ENCODE peak calls at places on chromosomes 3 and 15, in eight cellular contexts. T, Q, D, O, R, A, F and Z are unnamed samples.

GRCh38 chr15:42118650-42119531 is 24.5 kb upstream of the PLA2G4D start:
- DNase-seq in T (no peak), Q (no peak), D (no peak), O (no peak), R (no peak), A (peak; percentile 42), F (no peak), Z (peak; percentile 61)

GRCh38 chr15:37756407-37756806 is 178.0 kb upstream of the TMCO5A start:
- DNase-seq in T (no peak), Q (no peak), D (no peak), O (no peak), R (no peak), A (no peak), F (no peak), Z (no peak)

GRCh38 chr3:14545251-14545635 is 5.1 kb upstream of the GRIP2 start:
- DNase-seq in T (no peak), Q (no peak), D (no peak), O (no peak), R (no peak), A (no peak), F (no peak), Z (no peak)

GRCh38 chr3:138888569-138888968 is 53.8 kb upstream of the PIK3CB start:
- DNase-seq in T (no peak), Q (no peak), D (no peak), O (no peak), R (no peak), A (no peak), F (no peak), Z (no peak)

GRCh38 chr3:185537369-185537970 is 14.9 kb downstream of the LIPH start:
- DNase-seq in T (peak; percentile 97), Q (peak; percentile 82), D (no peak), O (peak; percentile 92), R (peak; percentile 92), A (peak; percentile 98), F (peak; percentile 23), Z (no peak)

GRCh38 chr3:64008487-64008886 is 14.8 kb downstream of the PSMD6 start:
- DNase-seq in T (no peak), Q (no peak), D (no peak), O (no peak), R (no peak), A (no peak), F (no peak), Z (no peak)

GRCh38 chr3:188526057-188526456 is 372.1 kb downstream of the LPP start:
- DNase-seq in T (no peak), Q (no peak), D (peak; percentile 16), O (peak; percentile 24), R (no peak), A (peak; percentile 1), F (no peak), Z (no peak)

GRCh38 chr3:29141912-29142262 is 139.0 kb upstream of the RBMS3 start:
- DNase-seq in T (no peak), Q (no peak), D (no peak), O (no peak), R (no peak), A (no peak), F (no peak), Z (no peak)

GRCh38 chr3:24595801-24596200 is 101.2 kb upstream of the THRB start:
- DNase-seq in T (no peak), Q (no peak), D (no peak), O (peak; percentile 3), R (peak; percentile 36), A (no peak), F (no peak), Z (no peak)

GRCh38 chr3:16297991-16298885 is 33.2 kb downstream of the OXNAD1 start:
- DNase-seq in T (no peak), Q (no peak), D (no peak), O (no peak), R (no peak), A (no peak), F (no peak), Z (no peak)

GRCh38 chr15:84883433-84883832 is 1.0 kb upstream of the SLC28A1 start:
- DNase-seq in T (no peak), Q (no peak), D (no peak), O (no peak), R (peak; percentile 43), A (no peak), F (no peak), Z (no peak)

GRCh38 chr3:179853176-179853575 is 183.6 kb downstream of the PEX5L start:
- DNase-seq in T (no peak), Q (no peak), D (no peak), O (no peak), R (peak; percentile 89), A (peak; percentile 14), F (peak; percentile 21), Z (no peak)

GRCh38 chr3:20458994-20459736 is 273.2 kb upstream of the SGO1 start:
- DNase-seq in T (no peak), Q (no peak), D (no peak), O (no peak), R (no peak), A (no peak), F (no peak), Z (no peak)

GRCh38 chr3:45993421-45994027 is 2.1 kb downstream of the FYCO1 start:
- DNase-seq in T (no peak), Q (no peak), D (no peak), O (no peak), R (no peak), A (peak; percentile 27), F (no peak), Z (no peak)

GRCh38 chr15:91909574-91909973 is 56.1 kb downstream of the SLCO3A1 start:
- DNase-seq in T (no peak), Q (no peak), D (no peak), O (no peak), R (no peak), A (no peak), F (no peak), Z (no peak)

GRCh38 chr15:79076661-79077060 is 13.9 kb downstream of the RASGRF1 start:
- DNase-seq in T (no peak), Q (no peak), D (no peak), O (no peak), R (no peak), A (no peak), F (no peak), Z (no peak)

GRCh38 chr3:168116279-168116678 is 20.6 kb upstream of the GOLIM4 start:
- DNase-seq in T (no peak), Q (no peak), D (peak; percentile 21), O (peak; percentile 89), R (peak; percentile 93), A (no peak), F (peak; percentile 70), Z (no peak)

GRCh38 chr3:190404715-190405114 is 16.8 kb downstream of the CLDN16 start:
- DNase-seq in T (no peak), Q (no peak), D (no peak), O (no peak), R (no peak), A (no peak), F (no peak), Z (no peak)

GRCh38 chr15:27248251-27248650 is 277.3 kb downstream of the GABRG3 start:
- DNase-seq in T (no peak), Q (no peak), D (no peak), O (no peak), R (no peak), A (no peak), F (no peak), Z (no peak)

GRCh38 chr3:55488398-55489055 is 1.4 kb upstream of the WNT5A start:
- DNase-seq in T (peak; percentile 26), Q (peak; percentile 35), D (peak; percentile 83), O (peak; percentile 54), R (peak; percentile 75), A (no peak), F (peak; percentile 56), Z (peak; percentile 86)

GRCh38 chr3:171168086-171168485 is 141.6 kb upstream of the SLC2A2 start:
- DNase-seq in T (no peak), Q (peak; percentile 59), D (no peak), O (peak; percentile 83), R (peak; percentile 79), A (no peak), F (no peak), Z (peak; percentile 14)

GRCh38 chr3:31278532-31278931 is 254.2 kb upstream of the STT3B start:
- DNase-seq in T (no peak), Q (no peak), D (no peak), O (no peak), R (no peak), A (no peak), F (no peak), Z (no peak)

GRCh38 chr3:187101184-187102072 is 37.9 kb downstream of the RPL39L start:
- DNase-seq in T (no peak), Q (peak; percentile 8), D (peak; percentile 57), O (no peak), R (peak; percentile 84), A (peak; percentile 40), F (peak; percentile 89), Z (peak; percentile 42)

GRCh38 chr15:34755419-34755773 is 598 bp upstream of the GJD2 start:
- DNase-seq in T (no peak), Q (no peak), D (no peak), O (no peak), R (no peak), A (no peak), F (no peak), Z (no peak)
- H3K4me3 ChIP-seq in T (no peak overlapping the region), Q (peak overlapping the region; percentile 43), D (no peak overlapping the region), O (no peak overlapping the region), R (no peak overlapping the region), A (no peak overlapping the region), F (peak overlapping the region; percentile 22), Z (no peak overlapping the region)

GRCh38 chr3:132135628-132136333 is 101.0 kb upstream of the CPNE4 start:
- DNase-seq in T (no peak), Q (peak; percentile 69), D (no peak), O (peak; percentile 92), R (peak; percentile 99), A (no peak), F (no peak), Z (peak; percentile 8)

GRCh38 chr3:132134611-132135010 is 99.8 kb upstream of the CPNE4 start:
- DNase-seq in T (no peak), Q (no peak), D (no peak), O (peak; percentile 73), R (peak; percentile 94), A (no peak), F (no peak), Z (no peak)

GRCh38 chr3:132136334-132136716 is 101.5 kb upstream of the CPNE4 start:
- DNase-seq in T (no peak), Q (peak; percentile 3), D (no peak), O (no peak), R (no peak), A (no peak), F (no peak), Z (no peak)
- H3K4me3 ChIP-seq in T (no peak overlapping the region), Q (no peak overlapping the region), D (no peak overlapping the region), O (no peak overlapping the region), R (peak overlapping the region; percentile 45), A (no peak overlapping the region), F (no peak overlapping the region), Z (no peak overlapping the region)

DNA sequence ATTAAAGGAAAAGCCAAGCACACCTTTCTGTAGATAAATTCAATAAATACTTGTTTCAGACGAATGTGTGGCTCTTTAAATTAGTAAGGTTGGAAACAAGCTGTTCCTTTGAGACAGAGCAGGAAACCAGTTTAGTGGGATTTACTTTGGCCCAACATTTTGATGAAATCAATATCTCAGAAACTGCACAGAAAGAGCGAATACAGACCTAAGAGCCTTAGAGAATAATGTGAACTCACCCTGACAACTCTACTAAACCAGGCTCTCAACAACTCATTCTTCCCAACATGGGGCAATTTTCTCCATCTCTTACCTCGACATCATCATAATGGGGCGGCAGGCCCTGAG is 11.0 kb downstream of the RIOX2 start:
- DNase-seq in T (no peak), Q (no peak), D (no peak), O (no peak), R (no peak), A (no peak), F (no peak), Z (no peak)
- H3K4me3 ChIP-seq in T (no peak overlapping the region), Q (no peak overlapping the region), D (no peak overlapping the region), O (no peak overlapping the region), R (no peak overlapping the region), A (no peak overlapping the region), F (no peak overlapping the region), Z (no peak overlapping the region)

GRCh38 chr3:61667417-61668213 is 106.2 kb downstream of the PTPRG start:
- DNase-seq in T (no peak), Q (no peak), D (no peak), O (no peak), R (no peak), A (no peak), F (no peak), Z (no peak)
- H3K4me3 ChIP-seq in T (no peak overlapping the region), Q (no peak overlapping the region), D (no peak overlapping the region), O (no peak overlapping the region), R (no peak overlapping the region), A (no peak overlapping the region), F (no peak overlapping the region), Z (no peak overlapping the region)